ENCODE peak calls at places on chromosomes 6 and 20, in four cellular contexts. B is NCI-H1417, T is small intestine, C is T-helper 2 cell. M is an unnamed sample.

GRCh38 chr6:111764238-111765182 is 108.7 kb downstream of the FYN start:
- DNase-seq in B (no peak), T (peak; percentile 71), C (peak; percentile 43), M (no peak)

GRCh38 chr6:167572841-167573271 is 248.0 kb downstream of the TTLL2 start:
- DNase-seq in B (no peak), T (no peak), C (no peak), M (no peak)

GRCh38 chr6:56144538-56145324 is 102.6 kb downstream of the COL21A1 start:
- DNase-seq in B (no peak), T (no peak), C (no peak), M (no peak)

GRCh38 chr6:155269765-155270164 is 6.0 kb downstream of the CLDN20 start:
- DNase-seq in B (no peak), T (no peak), C (no peak), M (no peak)

GRCh38 chr6:157455731-157456523 is 74.9 kb downstream of the ZDHHC14 start:
- DNase-seq in B (no peak), T (no peak), C (no peak), M (no peak)

GRCh38 chr6:34578445-34579262 is 22.5 kb upstream of the SPDEF start:
- DNase-seq in B (no peak), T (no peak), C (no peak), M (no peak)

GRCh38 chr6:45609141-45609638 is 231.5 kb upstream of the SUPT3H start:
- DNase-seq in B (no peak), T (no peak), C (no peak), M (no peak)

GRCh38 chr6:126063512-126064146 is 77.3 kb downstream of the TRMT11 start:
- DNase-seq in B (peak; percentile 1), T (no peak), C (no peak), M (no peak)

GRCh38 chr6:166575190-166575589 is 11.3 kb downstream of the RAMACL start:
- DNase-seq in B (no peak), T (no peak), C (no peak), M (no peak)

GRCh38 chr6:150878347-150879213 is 13.1 kb downstream of the MTHFD1L start:
- DNase-seq in B (no peak), T (no peak), C (no peak), M (no peak)

GRCh38 chr6:125868996-125869395 is 78.2 kb downstream of the NCOA7 start:
- DNase-seq in B (no peak), T (no peak), C (no peak), M (no peak)

GRCh38 chr20:6976535-6976934 is 209.0 kb downstream of the BMP2 start:
- DNase-seq in B (no peak), T (no peak), C (no peak), M (no peak)

GRCh38 chr6:116094041-116094440 is 6.6 kb upstream of the NT5DC1 start:
- DNase-seq in B (no peak), T (no peak), C (no peak), M (no peak)

GRCh38 chr20:50815162-50815989 is 20.5 kb downstream of the BCAS4 start:
- DNase-seq in B (peak; percentile 45), T (no peak), C (no peak), M (peak; percentile 3)

GRCh38 chr6:140988780-140989179 is 1143.9 kb upstream of the GJE1 start:
- DNase-seq in B (no peak), T (no peak), C (no peak), M (no peak)

GRCh38 chr6:169112483-169113320 is 140.9 kb downstream of the THBS2 start:
- DNase-seq in B (no peak), T (no peak), C (no peak), M (no peak)

GRCh38 chr20:50107086-50107645 is 5.8 kb downstream of the UBE2V1 start:
- DNase-seq in B (no peak), T (no peak), C (no peak), M (no peak)

M was measured in stimulated activated naive CD4-positive, alpha-beta T cell.